ENCODE peak calls at places on chromosomes 3 and 15, in seven cellular contexts. K is heart left ventricle, V is adrenal gland, R is suprapubic skin, N is endothelial cell of umbilical vein, F is HCT116, H is IMR-90. U is an unnamed sample.

GRCh38 chr3:112555535-112556170 is 6.1 kb downstream of the ATG3 start:
- DNase-seq in R (no peak), H (peak; percentile 12), V (no peak), K (no peak), F (no peak), N (peak; percentile 40), U (no peak)

GRCh38 chr15:70245932-70246622 is 148.4 kb upstream of the TLE3 start:
- DNase-seq in H (peak; percentile 11), V (peak; percentile 64), F (peak; percentile 35), R (no peak), N (no peak), K (peak; percentile 29), U (no peak)

GRCh38 chr15:55168350-55168974 is 28.3 kb downstream of the RSL24D1 start:
- DNase-seq in K (peak; percentile 18), V (peak; percentile 57), H (peak; percentile 67), F (peak; percentile 81), N (peak; percentile 77), R (no peak), U (peak; percentile 55)

GRCh38 chr3:36362216-36362615 is 18.1 kb upstream of the STAC start:
- DNase-seq in R (no peak), V (peak; percentile 50), F (no peak), K (no peak), N (no peak), H (no peak), U (no peak)

GRCh38 chr3:64888840-64889239 is 201.0 kb upstream of the ADAMTS9 start:
- DNase-seq in R (no peak), K (no peak), F (no peak), N (peak; percentile 68), H (peak; percentile 27), V (no peak), U (no peak)

GRCh38 chr3:192843742-192844350 is 73.8 kb downstream of the MB21D2 start:
- DNase-seq in F (no peak), N (no peak), K (no peak), R (no peak), H (no peak), V (no peak), U (no peak)

GRCh38 chr3:108221403-108221802 is 821 bp downstream of the IFT57 start:
- DNase-seq in V (no peak), N (peak; percentile 32), R (no peak), H (no peak), F (no peak), K (no peak), U (no peak)

GRCh38 chr3:2880357-2880756 is 229.8 kb downstream of the IL5RA start:
- DNase-seq in H (no peak), R (no peak), V (no peak), F (no peak), N (no peak), K (no peak), U (no peak)

GRCh38 chr3:71695000-71695482 is 30.2 kb downstream of the EIF4E3 start:
- DNase-seq in N (no peak), V (peak; percentile 53), F (no peak), K (no peak), R (no peak), H (peak; percentile 15), U (peak; percentile 38)

GRCh38 chr3:186021673-186022362 is 84.0 kb upstream of the TRA2B start:
- DNase-seq in K (no peak), N (no peak), V (no peak), F (no peak), H (peak; percentile 95), R (peak; percentile 79), U (no peak)

GRCh38 chr15:98124576-98124975 is 164.1 kb downstream of the ARRDC4 start:
- DNase-seq in N (no peak), F (no peak), V (no peak), K (no peak), H (no peak), R (no peak), U (no peak)

GRCh38 chr15:33801954-33802353 is 166.3 kb upstream of the CHRM5 start:
- DNase-seq in V (no peak), N (no peak), K (no peak), F (no peak), H (no peak), R (no peak), U (no peak)

GRCh38 chr15:41891946-41892345 is 1.9 kb downstream of the SPTBN5 start:
- DNase-seq in R (no peak), H (no peak), V (no peak), N (no peak), K (no peak), F (no peak), U (peak; percentile 70)

GRCh38 chr3:94564247-94564646 is 501.4 kb downstream of the NSUN3 start:
- DNase-seq in R (no peak), K (no peak), N (no peak), H (no peak), F (no peak), V (no peak), U (no peak)

GRCh38 chr3:129974451-129975331 is at the start of gene TRH:
- DNase-seq in V (no peak), K (no peak), R (no peak), F (no peak), H (no peak), N (no peak), U (no peak)

GRCh38 chr15:74794248-74794969 is 12.5 kb downstream of the CSK start:
- DNase-seq in R (no peak), V (no peak), F (no peak), N (no peak), K (no peak), H (no peak), U (no peak)

GRCh38 chr3:157122116-157122515 is 37.8 kb downstream of the CCNL1 start:
- DNase-seq in N (peak; percentile 43), R (no peak), F (peak; percentile 69), H (peak; percentile 99), K (no peak), V (no peak), U (no peak)

GRCh38 chr15:40064231-40064894 is 25.4 kb upstream of the SRP14 start:
- DNase-seq in N (peak; percentile 51), V (no peak), H (peak; percentile 73), K (no peak), R (no peak), F (no peak), U (no peak)

GRCh38 chr3:127680146-127680661 is 7.5 kb downstream of the ABTB1 start:
- DNase-seq in F (no peak), V (no peak), H (no peak), N (no peak), K (peak; percentile 7), R (peak; percentile 71), U (peak; percentile 1)

GRCh38 chr15:26844901-26845300 is 22.0 kb upstream of the GABRA5 start:
- DNase-seq in H (no peak), F (no peak), K (no peak), N (no peak), R (no peak), V (no peak), U (no peak)

GRCh38 chr15:57973534-57973933 is 92.0 kb downstream of the ALDH1A2 start:
- DNase-seq in V (no peak), K (no peak), H (no peak), F (no peak), N (no peak), R (no peak), U (no peak)

GRCh38 chr3:85524104-85524503 is 565.3 kb downstream of the CADM2 start:
- DNase-seq in N (no peak), F (no peak), V (no peak), R (no peak), K (no peak), H (no peak), U (no peak)

GRCh38 chr3:186075489-186075888 is 33.4 kb downstream of the ETV5 start:
- DNase-seq in N (no peak), V (no peak), H (no peak), R (no peak), K (no peak), F (no peak), U (no peak)

GRCh38 chr3:98890960-98891910 is 10.3 kb downstream of the DCBLD2 start:
- DNase-seq in R (no peak), F (no peak), N (peak; percentile 35), K (no peak), V (no peak), H (peak; percentile 60), U (peak; percentile 32)

GRCh38 chr3:177385831-177386301 is 188.6 kb upstream of the TBL1XR1 start:
- DNase-seq in K (no peak), N (peak; percentile 5), H (peak; percentile 76), V (no peak), R (no peak), F (no peak), U (no peak)

GRCh38 chr3:190618349-190619030 is 104.6 kb downstream of the IL1RAP start:
- DNase-seq in V (no peak), H (peak; percentile 11), K (no peak), N (peak; percentile 34), R (no peak), F (no peak), U (no peak)

DNA sequence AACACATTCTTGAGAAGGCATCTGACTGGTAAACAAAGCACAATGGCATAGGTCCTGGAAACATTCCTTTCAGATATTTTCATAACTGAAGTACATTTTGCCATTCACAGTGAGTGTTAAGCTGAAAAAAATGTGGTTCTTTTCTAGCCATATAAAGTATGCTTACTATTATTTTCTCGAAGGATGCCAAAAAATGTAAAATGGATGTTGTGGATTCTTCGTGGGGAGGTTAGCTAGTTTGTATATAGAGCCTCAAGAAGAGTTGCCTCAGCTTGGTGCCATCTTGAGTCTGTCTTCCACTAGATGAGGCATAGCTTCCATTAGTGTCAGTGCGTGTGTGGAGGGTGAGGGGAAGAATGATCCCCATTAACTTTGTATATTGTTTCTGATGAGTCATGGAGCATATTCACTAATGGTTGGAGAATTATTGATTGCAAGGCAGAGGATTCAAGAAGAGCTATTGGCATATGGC is 4.1 kb downstream of the MBNL1 start:
- DNase-seq in F (no peak), K (no peak), N (peak; percentile 87), H (peak; percentile 94), V (no peak), R (no peak), U (no peak)
- TF ChIP-seq POLR2A in F (no peak), K (no peak), N (no peak), H (no peak), V (no peak), R (no peak), U (no peak)

GRCh38 chr3:69738291-69738690 is 973 bp upstream of the MITF start:
- DNase-seq in F (no peak), K (no peak), H (peak; percentile 26), N (peak; percentile 52), R (no peak), V (no peak), U (no peak)
- H3K4me3 ChIP-seq in F (peak overlapping the region; percentile 66), K (peak overlapping the region; percentile 97), H (peak overlapping the region; percentile 55), N (peak overlapping the region; percentile 74), R (peak overlapping the region; percentile 90), V (peak overlapping the region; percentile 70), U (peak overlapping the region; percentile 26)

DNA sequence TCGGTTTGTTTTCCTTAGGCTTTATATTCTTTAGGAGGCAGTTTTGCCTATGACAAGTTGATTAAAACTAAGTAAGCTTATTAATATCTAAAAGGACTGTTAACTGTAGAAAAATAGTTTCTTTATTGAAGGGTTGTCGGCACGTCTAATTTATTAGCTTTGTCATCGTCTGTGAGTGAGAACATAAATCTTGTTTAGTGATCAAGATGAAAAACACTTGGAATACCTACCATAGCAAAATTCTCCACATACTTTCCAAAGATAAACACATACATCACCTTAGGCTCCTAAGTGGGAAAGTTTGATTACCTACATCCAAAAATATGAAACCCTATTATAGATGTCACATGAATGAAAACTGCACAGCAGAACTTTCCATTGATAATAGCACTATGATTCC is 139.1 kb upstream of the BNIP2 start:
- DNase-seq in R (no peak), H (no peak), N (no peak), V (no peak), K (no peak), F (no peak), U (no peak)
- H3K9me3 ChIP-seq in R (peaks cover 4% of the 10 kb centered on the region), H (no peaks in the 10 kb centered on the region), N (no peaks in the 10 kb centered on the region), V (no peaks in the 10 kb centered on the region), K (no peaks in the 10 kb centered on the region), F (no peaks in the 10 kb centered on the region), U (peaks cover 2% of the 10 kb centered on the region)

GRCh38 chr3:52052831-52053306 is 3.5 kb downstream of the DUSP7 start:
- DNase-seq in H (peak; percentile 77), K (peak; percentile 95), R (peak; percentile 92), N (peak; percentile 86), V (peak; percentile 85), F (no peak), U (peak; percentile 67)
- TF ChIP-seq POLR2A in H (no peak), K (no peak), R (no peak), N (no peak), V (no peak), F (no peak), U (peak; percentile 17)